ENCODE peak calls at places on chromosomes 13 and 19, in seven cellular contexts. F is T-helper 17 cell, D is NCI-H1417, P is T-cell, G is caudate nucleus, A is GM04504, B is H9. S is an unnamed sample.

GRCh38 chr13:61002686-61003085 is 413.0 kb downstream of the PCDH20 start:
- DNase-seq in F (no peak), D (no peak), P (no peak), G (no peak), A (no peak), B (no peak), S (no peak)

GRCh38 chr19:28168557-28168956 is 1044.4 kb downstream of the UQCRFS1 start:
- DNase-seq in F (no peak), D (no peak), P (no peak), G (no peak), A (no peak), B (peak; percentile 80), S (peak; percentile 52)

GRCh38 chr19:37950471-37951175 is 43.6 kb downstream of the SIPA1L3 start:
- DNase-seq in F (no peak), D (no peak), P (no peak), G (no peak), A (no peak), B (no peak), S (no peak)

GRCh38 chr13:91368676-91369425 is 21.4 kb downstream of the MIR17HG start:
- DNase-seq in F (no peak), D (no peak), P (no peak), G (no peak), A (no peak), B (no peak), S (no peak)

GRCh38 chr19:33784432-33784831 is 12.2 kb upstream of the KCTD15 start:
- DNase-seq in F (no peak), D (no peak), P (no peak), G (no peak), A (no peak), B (no peak), S (no peak)

GRCh38 chr13:112897603-112897955 is 71.4 kb upstream of the MCF2L start:
- DNase-seq in F (no peak), D (no peak), P (no peak), G (no peak), A (no peak), B (no peak), S (no peak)

GRCh38 chr19:751501-752341 is 809 bp downstream of the MISP start:
- DNase-seq in F (no peak), D (no peak), P (no peak), G (no peak), A (peak; percentile 73), B (peak; percentile 31), S (no peak)

GRCh38 chr19:30781519-30781918 is 409.3 kb downstream of the ZNF536 start:
- DNase-seq in F (no peak), D (no peak), P (no peak), G (no peak), A (no peak), B (no peak), S (no peak)

GRCh38 chr13:101514100-101514499 is 61.6 kb downstream of the ITGBL1 start:
- DNase-seq in F (no peak), D (no peak), P (no peak), G (no peak), A (no peak), B (no peak), S (no peak)

GRCh38 chr19:1243768-1244692 is 2.5 kb downstream of the ATP5F1D start:
- DNase-seq in F (peak; percentile 86), D (peak; percentile 65), P (peak; percentile 80), G (peak; percentile 79), A (peak; percentile 68), B (peak; percentile 90), S (peak; percentile 94)

GRCh38 chr13:29886446-29886845 is 36.0 kb upstream of the UBL3 start:
- DNase-seq in F (no peak), D (no peak), P (no peak), G (no peak), A (no peak), B (no peak), S (no peak)

GRCh38 chr19:12913871-12914690 is 5.0 kb downstream of the SYCE2 start:
- DNase-seq in F (no peak), D (peak; percentile 77), P (peak; percentile 69), G (no peak), A (peak; percentile 28), B (no peak), S (no peak)

GRCh38 chr13:44703371-44703770 is 127.2 kb upstream of the TSC22D1 start:
- DNase-seq in F (no peak), D (no peak), P (no peak), G (no peak), A (peak; percentile 55), B (no peak), S (no peak)

GRCh38 chr19:51368366-51369282 is at the start of gene CLDND2:
- DNase-seq in F (no peak), D (no peak), P (no peak), G (no peak), A (no peak), B (no peak), S (no peak)

GRCh38 chr13:29937836-29938235 is 87.4 kb upstream of the UBL3 start:
- DNase-seq in F (peak; percentile 27), D (no peak), P (peak; percentile 33), G (no peak), A (no peak), B (peak; percentile 48), S (no peak)

GRCh38 chr13:104357672-104358314 is 1291.6 kb upstream of the SLC10A2 start:
- DNase-seq in F (no peak), D (peak; percentile 52), P (no peak), G (no peak), A (no peak), B (no peak), S (no peak)

GRCh38 chr13:98691360-98691759 is 61.1 kb downstream of the SLC15A1 start:
- DNase-seq in F (no peak), D (no peak), P (no peak), G (no peak), A (no peak), B (no peak), S (no peak)

GRCh38 chr13:108483981-108484380 is 145.4 kb upstream of the MYO16 start:
- DNase-seq in F (no peak), D (no peak), P (no peak), G (no peak), A (no peak), B (no peak), S (no peak)

GRCh38 chr13:46698015-46698414 is 98.9 kb downstream of the ESD start:
- DNase-seq in F (no peak), D (no peak), P (no peak), G (no peak), A (no peak), B (no peak), S (no peak)

GRCh38 chr19:10587022-10587838 is at the start of gene AP1M2:
- DNase-seq in F (no peak), D (peak; percentile 65), P (no peak), G (no peak), A (no peak), B (peak; percentile 85), S (peak; percentile 79)

GRCh38 chr13:110536006-110536693 is 25.4 kb downstream of the RAB20 start:
- DNase-seq in F (no peak), D (no peak), P (no peak), G (no peak), A (no peak), B (no peak), S (no peak)

GRCh38 chr13:42354246-42355117 is 82.5 kb downstream of the AKAP11 start:
- DNase-seq in F (no peak), D (no peak), P (peak; percentile 19), G (no peak), A (no peak), B (no peak), S (no peak)

GRCh38 chr19:5952193-5953033 is 25.5 kb downstream of the RANBP3 start:
- DNase-seq in F (no peak), D (peak; percentile 36), P (no peak), G (no peak), A (no peak), B (no peak), S (no peak)

GRCh38 chr13:68727788-68728187 is 1379.8 kb upstream of the ATXN8OS start:
- DNase-seq in F (no peak), D (no peak), P (no peak), G (no peak), A (no peak), B (no peak), S (no peak)

GRCh38 chr19:18762125-18763023 is 28.7 kb downstream of the COMP start:
- DNase-seq in F (no peak), D (peak; percentile 19), P (no peak), G (no peak), A (no peak), B (no peak), S (no peak)

GRCh38 chr13:35552172-35552844 is 75.8 kb upstream of the MAB21L1 start:
- DNase-seq in F (no peak), D (no peak), P (no peak), G (no peak), A (no peak), B (no peak), S (no peak)

GRCh38 chr13:33381906-33382305 is 96.4 kb upstream of the STARD13 start:
- DNase-seq in F (no peak), D (no peak), P (no peak), G (no peak), A (no peak), B (no peak), S (no peak)

GRCh38 chr19:58181902-58182576 is 822 bp upstream of the ZNF274 start:
- DNase-seq in F (peak; percentile 48), D (no peak), P (peak; percentile 39), G (no peak), A (no peak), B (peak; percentile 75), S (no peak)

GRCh38 chr13:78830508-78830907 is 171.6 kb upstream of the OBI1 start:
- DNase-seq in F (no peak), D (no peak), P (no peak), G (no peak), A (no peak), B (no peak), S (no peak)

GRCh38 chr13:59318320-59318930 is 845.3 kb downstream of the DIAPH3 start:
- DNase-seq in F (peak; percentile 29), D (peak; percentile 67), P (peak; percentile 10), G (peak; percentile 43), A (peak; percentile 3), B (peak; percentile 71), S (peak; percentile 90)

GRCh38 chr19:38401148-38401547 is 1.7 kb upstream of the FAM98C start:
- DNase-seq in F (no peak), D (no peak), P (no peak), G (no peak), A (no peak), B (no peak), S (no peak)

GRCh38 chr19:13096968-13097330 is 5.7 kb downstream of the LYL1 start:
- DNase-seq in F (no peak), D (no peak), P (no peak), G (no peak), A (no peak), B (no peak), S (no peak)

GRCh38 chr19:44774614-44775013 is 3.1 kb upstream of the CBLC start:
- DNase-seq in F (no peak), D (no peak), P (no peak), G (no peak), A (no peak), B (no peak), S (no peak)

GRCh38 chr13:65926750-65927171 is 1303.4 kb downstream of the PCDH9 start:
- DNase-seq in F (no peak), D (peak; percentile 77), P (no peak), G (no peak), A (no peak), B (peak; percentile 79), S (peak; percentile 29)

GRCh38 chr13:91045351-91046034 is 302.0 kb upstream of the MIR17HG start:
- DNase-seq in F (no peak), D (peak; percentile 8), P (no peak), G (no peak), A (no peak), B (no peak), S (no peak)